ENCODE peak calls at places on chromosomes 1 and 21, in eight cellular contexts. I, F, H, S, O, W, R and P are unnamed samples.

GRCh38 chr1:6423321-6423999 is 1.1 kb upstream of the ESPN start:
- DNase-seq in W (no peak), R (peak; percentile 83), H (peak; percentile 86), I (peak; percentile 87), O (peak; percentile 80), S (no peak), F (peak; percentile 54), P (peak; percentile 68)

GRCh38 chr1:30765610-30766434 is 8.2 kb upstream of the LAPTM5 start:
- DNase-seq in F (no peak), R (no peak), O (no peak), S (no peak), I (no peak), H (no peak), W (no peak), P (no peak)

GRCh38 chr1:145771056-145771455 is 51.8 kb downstream of the CD160 start:
- DNase-seq in W (no peak), H (no peak), F (no peak), R (no peak), O (no peak), I (no peak), S (no peak), P (no peak)

GRCh38 chr1:63630666-63631065 is 37.5 kb downstream of the PGM1 start:
- DNase-seq in W (peak; percentile 46), S (no peak), R (no peak), O (no peak), I (no peak), H (no peak), F (no peak), P (no peak)

GRCh38 chr1:58989845-58990244 is 206.0 kb upstream of the JUN start:
- DNase-seq in S (no peak), H (no peak), R (no peak), F (no peak), O (no peak), W (no peak), I (no peak), P (no peak)

GRCh38 chr21:34593954-34594531 is 20.9 kb downstream of the RCAN1 start:
- DNase-seq in O (no peak), W (no peak), H (no peak), F (no peak), R (no peak), S (no peak), I (no peak), P (no peak)

GRCh38 chr1:69413129-69413528 is 154.6 kb upstream of the LRRC7 start:
- DNase-seq in O (no peak), I (no peak), F (no peak), R (no peak), W (no peak), S (no peak), H (no peak), P (no peak)

GRCh38 chr21:40099809-40100208 is 232.6 kb downstream of the PCP4 start:
- DNase-seq in F (no peak), R (no peak), W (no peak), O (no peak), I (no peak), S (no peak), H (no peak), P (no peak)

GRCh38 chr1:209191242-209191626 is 392.3 kb upstream of the CAMK1G start:
- DNase-seq in I (peak; percentile 74), S (no peak), O (no peak), F (no peak), R (no peak), H (no peak), W (no peak), P (no peak)

GRCh38 chr1:225949041-225949440 is 8.0 kb upstream of the LEFTY2 start:
- DNase-seq in W (no peak), I (no peak), R (no peak), S (no peak), H (no peak), O (no peak), F (no peak), P (no peak)

GRCh38 chr1:116334015-116334547 is 39.0 kb upstream of the ATP1A1 start:
- DNase-seq in H (peak; percentile 64), I (peak; percentile 62), R (no peak), W (peak; percentile 33), S (no peak), F (no peak), O (no peak), P (no peak)

GRCh38 chr1:155389831-155390230 is 69.1 kb downstream of the RUSC1 start:
- DNase-seq in F (no peak), R (no peak), O (no peak), W (peak; percentile 15), H (no peak), S (no peak), I (no peak), P (no peak)

GRCh38 chr1:5611855-5612254 is 380.4 kb downstream of the NPHP4 start:
- DNase-seq in F (no peak), O (no peak), H (no peak), W (no peak), S (no peak), I (no peak), R (peak; percentile 60), P (no peak)

GRCh38 chr1:21347072-21347581 is 56.9 kb upstream of the ECE1 start:
- DNase-seq in H (no peak), I (no peak), W (no peak), O (no peak), F (no peak), R (no peak), S (no peak), P (no peak)

GRCh38 chr1:202237052-202237451 is 43.5 kb downstream of the LGR6 start:
- DNase-seq in H (no peak), W (peak; percentile 32), F (peak; percentile 36), S (peak; percentile 89), R (peak; percentile 58), I (peak; percentile 34), O (peak; percentile 49), P (no peak)

GRCh38 chr1:111615874-111616715 is 3.5 kb upstream of the RAP1A start:
- DNase-seq in S (no peak), R (no peak), O (no peak), F (peak; percentile 75), I (no peak), W (no peak), H (no peak), P (no peak)

GRCh38 chr1:75616436-75617433 is 5.8 kb upstream of the SLC44A5 start:
- DNase-seq in S (no peak), H (no peak), I (peak; percentile 7), F (no peak), R (peak; percentile 61), O (no peak), W (peak; percentile 59), P (no peak)

GRCh38 chr21:24375201-24375600 is 1232.1 kb downstream of the MRPL39 start:
- DNase-seq in F (no peak), S (no peak), H (no peak), W (no peak), I (peak; percentile 7), R (no peak), O (no peak), P (no peak)

GRCh38 chr1:149843302-149844041 is 55.9 kb upstream of the BOLA1 start:
- DNase-seq in S (no peak), H (peak; percentile 25), I (peak; percentile 22), W (peak; percentile 13), F (peak; percentile 56), R (peak; percentile 6), O (no peak), P (peak; percentile 4)

GRCh38 chr1:149845416-149845815 is 54.0 kb upstream of the BOLA1 start:
- DNase-seq in H (peak; percentile 18), S (no peak), I (peak; percentile 7), O (no peak), W (no peak), F (peak; percentile 62), R (no peak), P (no peak)

GRCh38 chr1:149846042-149846441 is 53.3 kb upstream of the BOLA1 start:
- DNase-seq in R (no peak), O (no peak), S (no peak), H (peak; percentile 16), W (no peak), I (peak; percentile 14), F (peak; percentile 49), P (no peak)

GRCh38 chr1:149844096-149844495 is 55.3 kb upstream of the BOLA1 start:
- DNase-seq in R (peak; percentile 20), F (peak; percentile 70), S (no peak), I (peak; percentile 5), H (peak; percentile 17), W (peak; percentile 70), O (no peak), P (peak; percentile 4)

DNA sequence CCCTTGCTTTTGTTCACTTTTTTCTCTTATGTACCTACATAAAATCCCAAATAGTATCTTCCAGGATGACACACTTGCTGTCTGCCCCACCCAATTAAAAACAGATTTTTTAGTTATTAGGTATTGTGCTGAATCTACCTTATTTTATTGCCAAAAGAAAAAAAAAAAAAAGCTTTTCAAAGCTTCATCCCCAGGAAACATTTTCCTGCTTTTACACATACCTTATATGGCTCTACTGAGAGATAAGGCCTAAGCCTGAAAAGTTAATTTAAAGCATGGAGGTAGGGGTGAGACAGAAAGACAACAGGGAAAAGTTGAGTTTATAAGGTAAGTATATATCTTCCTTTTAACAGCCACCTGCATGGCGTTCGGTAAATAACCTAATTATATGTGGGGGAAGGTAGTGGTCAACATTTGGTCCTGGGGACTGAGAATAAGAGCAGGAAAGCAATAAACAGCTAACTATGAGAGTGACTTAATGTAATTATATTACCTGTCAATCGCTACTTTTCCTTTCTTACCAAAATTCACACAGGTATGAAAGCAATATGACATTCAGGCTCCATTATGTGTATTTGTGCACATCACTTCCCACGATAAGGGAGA is 54.6 kb upstream of the BOLA1 start:
- DNase-seq in R (no peak), O (no peak), H (no peak), I (peak; percentile 1), S (no peak), F (peak; percentile 34), W (no peak), P (no peak)
- H3K4me3 ChIP-seq in R (peak overlapping the region; percentile 91), O (no peak overlapping the region), H (no peak overlapping the region), I (no peak overlapping the region), S (no peak overlapping the region), F (peak overlapping the region; percentile 96), W (peak overlapping the region; percentile 86), P (no peak overlapping the region)

GRCh38 chr21:45491623-45492022 is 50.6 kb downstream of the SLC19A1 start:
- DNase-seq in W (no peak), O (no peak), R (no peak), F (no peak), H (no peak), S (no peak), I (no peak), P (no peak)
- H3K36me3 ChIP-seq in W (peaks cover 19% of the 10 kb centered on the region), O (no peaks in the 10 kb centered on the region), R (no peaks in the 10 kb centered on the region), F (no peaks in the 10 kb centered on the region), H (no peaks in the 10 kb centered on the region), S (peaks cover 94% of the 10 kb centered on the region), I (no peaks in the 10 kb centered on the region), P (no peaks in the 10 kb centered on the region)

DNA sequence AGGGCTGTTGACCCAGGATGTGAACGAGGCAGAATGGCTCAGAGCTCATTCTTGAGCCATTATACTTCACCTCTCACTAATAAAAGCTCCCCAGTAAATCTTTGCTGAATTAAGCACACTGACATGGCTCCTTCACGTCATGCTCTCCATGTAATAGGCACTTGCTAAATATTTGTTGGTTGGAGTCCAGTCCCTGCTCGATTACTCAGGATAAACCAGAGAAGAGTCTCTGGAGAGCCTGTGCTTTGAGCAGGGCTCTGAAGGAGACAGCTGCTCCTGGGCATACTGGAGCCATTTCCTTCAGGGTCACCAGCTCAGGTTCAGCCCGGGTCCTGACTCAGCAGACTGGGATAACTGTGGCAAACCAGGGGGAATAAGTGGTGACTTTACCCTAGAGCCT is 46.9 kb downstream of the HLX start:
- DNase-seq in H (no peak), O (no peak), F (no peak), S (no peak), R (no peak), I (no peak), W (no peak), P (no peak)
- H3K4me3 ChIP-seq in H (no peak overlapping the region), O (no peak overlapping the region), F (no peak overlapping the region), S (no peak overlapping the region), R (no peak overlapping the region), I (no peak overlapping the region), W (no peak overlapping the region), P (no peak overlapping the region)

GRCh38 chr1:12405325-12406217 is 175.7 kb downstream of the VPS13D start:
- DNase-seq in S (peak; percentile 71), W (peak; percentile 18), R (peak; percentile 22), H (peak; percentile 84), O (no peak), F (no peak), I (peak; percentile 83), P (no peak)
- H3K36me3 ChIP-seq in S (peaks cover 38% of the 10 kb centered on the region), W (peaks cover 30% of the 10 kb centered on the region), R (no peaks in the 10 kb centered on the region), H (no peaks in the 10 kb centered on the region), O (no peaks in the 10 kb centered on the region), F (peaks cover 47% of the 10 kb centered on the region), I (no peaks in the 10 kb centered on the region), P (no peaks in the 10 kb centered on the region)